ENCODE peak calls at places on chromosomes 4 and X, in four cellular contexts. One of them, this sample, is unnamed.

GRCh38 chr4:87042986-87043820 is 108.4 kb downstream of the AFF1 start:
- DNase-seq in endothelial cell of umbilical vein: no peak
- DNase-seq in K562: no peak
- DNase-seq in keratinocyte: no peak
- DNase-seq in this sample: no peak

GRCh38 chr4:184802203-184803015 is 23.4 kb downstream of the ACSL1 start:
- DNase-seq in endothelial cell of umbilical vein: no peak
- DNase-seq in K562: no peak
- DNase-seq in keratinocyte: no peak
- DNase-seq in this sample: peak; percentile 16

GRCh38 chrX:80807606-80808159 is 2.0 kb downstream of the BRWD3 start:
- DNase-seq in endothelial cell of umbilical vein: no peak
- DNase-seq in K562: no peak
- DNase-seq in keratinocyte: no peak
- DNase-seq in this sample: no peak

GRCh38 chr4:140012688-140013087 is 141.3 kb downstream of the MAML3 start:
- DNase-seq in endothelial cell of umbilical vein: peak; percentile 92
- DNase-seq in K562: peak; percentile 26
- DNase-seq in keratinocyte: no peak
- DNase-seq in this sample: peak; percentile 95

GRCh38 chrX:76555816-76556215 is 128.3 kb downstream of the MAGEE1 start:
- DNase-seq in endothelial cell of umbilical vein: peak; percentile 19
- DNase-seq in K562: peak; percentile 15
- DNase-seq in keratinocyte: no peak
- DNase-seq in this sample: peak; percentile 22

GRCh38 chrX:97968376-97969104 is 1084.8 kb downstream of the RPA4 start:
- DNase-seq in endothelial cell of umbilical vein: no peak
- DNase-seq in K562: no peak
- DNase-seq in keratinocyte: no peak
- DNase-seq in this sample: no peak

GRCh38 chr4:127920521-127920920 is 39.8 kb downstream of the PLK4 start:
- DNase-seq in endothelial cell of umbilical vein: no peak
- DNase-seq in K562: no peak
- DNase-seq in keratinocyte: no peak
- DNase-seq in this sample: no peak

GRCh38 chr4:38982356-38983095 is 49.7 kb downstream of the TMEM156 start:
- DNase-seq in endothelial cell of umbilical vein: no peak
- DNase-seq in K562: no peak
- DNase-seq in keratinocyte: no peak
- DNase-seq in this sample: no peak

GRCh38 chr4:15779336-15779735 is 1.2 kb downstream of the CD38 start:
- DNase-seq in endothelial cell of umbilical vein: peak; percentile 60
- DNase-seq in K562: no peak
- DNase-seq in keratinocyte: no peak
- DNase-seq in this sample: peak; percentile 53

GRCh38 chr4:159787901-159788300 is 685.0 kb downstream of the RAPGEF2 start:
- DNase-seq in endothelial cell of umbilical vein: no peak
- DNase-seq in K562: no peak
- DNase-seq in keratinocyte: no peak
- DNase-seq in this sample: no peak

GRCh38 chr4:166128452-166128851 is 255.4 kb downstream of the TLL1 start:
- DNase-seq in endothelial cell of umbilical vein: peak; percentile 87
- DNase-seq in K562: no peak
- DNase-seq in keratinocyte: no peak
- DNase-seq in this sample: no peak

GRCh38 chr4:23888421-23889319 is 1.2 kb downstream of the PPARGC1A start:
- DNase-seq in endothelial cell of umbilical vein: no peak
- DNase-seq in K562: no peak
- DNase-seq in keratinocyte: no peak
- DNase-seq in this sample: peak; percentile 52

DNA sequence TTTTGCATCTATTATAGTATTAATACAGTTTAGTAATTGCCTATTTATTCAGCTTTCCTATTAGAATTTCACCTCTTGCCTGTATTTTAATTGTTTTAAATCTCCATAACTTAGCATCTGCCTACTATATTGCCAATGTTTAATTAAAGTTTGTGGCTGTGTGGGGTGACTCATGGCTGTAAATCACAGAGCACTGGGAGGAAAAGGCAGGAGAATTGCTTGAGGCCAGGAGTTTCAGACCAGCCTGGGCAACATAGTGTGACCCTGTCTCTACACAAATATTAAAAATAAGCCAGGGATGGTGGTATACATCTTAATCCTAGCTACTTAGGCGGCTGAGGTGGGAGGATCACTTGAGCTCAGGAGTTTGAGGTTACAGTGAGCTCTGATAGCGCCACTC is 14.5 kb upstream of the CCSER1 start:
- DNase-seq in endothelial cell of umbilical vein: no peak
- DNase-seq in K562: no peak
- DNase-seq in keratinocyte: no peak
- DNase-seq in this sample: no peak
- H3K9me1 ChIP-seq in endothelial cell of umbilical vein: no peaks in the 10 kb centered on the region
- H3K9me1 ChIP-seq in K562: no peaks in the 10 kb centered on the region
- H3K9me1 ChIP-seq in keratinocyte: no peaks in the 10 kb centered on the region
- H3K9me1 ChIP-seq in this sample: no peaks in the 10 kb centered on the region

GRCh38 chr4:155866177-155866576 is at the start of gene ASIC5:
- DNase-seq in endothelial cell of umbilical vein: no peak
- DNase-seq in K562: no peak
- DNase-seq in keratinocyte: no peak
- DNase-seq in this sample: no peak
- H3K9me1 ChIP-seq in endothelial cell of umbilical vein: no peaks in the 10 kb centered on the region
- H3K9me1 ChIP-seq in K562: no peaks in the 10 kb centered on the region
- H3K9me1 ChIP-seq in keratinocyte: no peaks in the 10 kb centered on the region
- H3K9me1 ChIP-seq in this sample: no peaks in the 10 kb centered on the region

GRCh38 chr4:109355835-109356234 is 53.4 kb upstream of the COL25A1 start:
- DNase-seq in endothelial cell of umbilical vein: no peak
- DNase-seq in K562: no peak
- DNase-seq in keratinocyte: no peak
- DNase-seq in this sample: no peak
- H3K9me1 ChIP-seq in endothelial cell of umbilical vein: no peaks in the 10 kb centered on the region
- H3K9me1 ChIP-seq in K562: no peaks in the 10 kb centered on the region
- H3K9me1 ChIP-seq in keratinocyte: no peaks in the 10 kb centered on the region
- H3K9me1 ChIP-seq in this sample: no peaks in the 10 kb centered on the region

GRCh38 chr4:57193996-57194675 is 84.0 kb upstream of the IGFBP7 start:
- DNase-seq in endothelial cell of umbilical vein: no peak
- DNase-seq in K562: no peak
- DNase-seq in keratinocyte: no peak
- DNase-seq in this sample: no peak

GRCh38 chr4:57190651-57191481 is 80.7 kb upstream of the IGFBP7 start:
- DNase-seq in endothelial cell of umbilical vein: peak; percentile 32
- DNase-seq in K562: peak; percentile 50
- DNase-seq in keratinocyte: peak; percentile 17
- DNase-seq in this sample: peak; percentile 13

GRCh38 chr4:57195622-57196021 is 85.4 kb upstream of the IGFBP7 start:
- DNase-seq in endothelial cell of umbilical vein: no peak
- DNase-seq in K562: peak; percentile 12
- DNase-seq in keratinocyte: no peak
- DNase-seq in this sample: no peak

GRCh38 chr4:57191523-57192034 is 81.4 kb upstream of the IGFBP7 start:
- DNase-seq in endothelial cell of umbilical vein: peak; percentile 37
- DNase-seq in K562: no peak
- DNase-seq in keratinocyte: no peak
- DNase-seq in this sample: no peak

GRCh38 chr4:57193164-57193810 is 83.1 kb upstream of the IGFBP7 start:
- DNase-seq in endothelial cell of umbilical vein: no peak
- DNase-seq in K562: no peak
- DNase-seq in keratinocyte: no peak
- DNase-seq in this sample: no peak
- H3K9me1 ChIP-seq in endothelial cell of umbilical vein: no peaks in the 10 kb centered on the region
- H3K9me1 ChIP-seq in K562: no peaks in the 10 kb centered on the region
- H3K9me1 ChIP-seq in keratinocyte: no peaks in the 10 kb centered on the region
- H3K9me1 ChIP-seq in this sample: no peaks in the 10 kb centered on the region

DNA sequence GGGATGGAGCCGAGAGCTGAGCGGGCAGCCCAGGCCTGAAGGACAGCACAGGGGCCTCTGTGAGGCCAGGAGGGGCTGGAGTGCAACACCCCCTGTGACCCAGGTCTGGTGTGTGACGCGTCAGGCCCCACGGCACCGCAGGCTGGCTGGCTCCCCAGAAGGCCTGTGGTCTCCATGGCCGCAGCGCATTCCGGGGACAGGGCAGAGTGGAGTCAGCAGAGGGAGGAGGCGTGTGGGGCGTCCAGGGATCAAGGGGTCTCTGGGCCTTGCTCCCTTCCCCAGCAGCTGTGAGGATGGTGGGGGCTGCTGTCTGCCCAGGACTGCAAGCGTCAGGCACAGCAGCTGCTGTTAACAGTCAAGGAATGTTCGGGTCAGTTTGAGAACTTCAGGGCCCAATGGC is 18.1 kb downstream of the PCGF3 start:
- DNase-seq in endothelial cell of umbilical vein: no peak
- DNase-seq in K562: no peak
- DNase-seq in keratinocyte: no peak
- DNase-seq in this sample: no peak
- H3K9me1 ChIP-seq in endothelial cell of umbilical vein: no peaks in the 10 kb centered on the region
- H3K9me1 ChIP-seq in K562: no peaks in the 10 kb centered on the region
- H3K9me1 ChIP-seq in keratinocyte: peaks cover 2% of the 10 kb centered on the region
- H3K9me1 ChIP-seq in this sample: peaks cover 12% of the 10 kb centered on the region